ENCODE peak calls at places on chromosomes 13 and 19, in six cellular contexts. One of them, this sample, is unnamed. For H3K4me1, the result is how much of the 10 kb centered on the place peaks cover.

GRCh38 chr13:95553271-95553588 is 710 bp downstream of the CLDN10 start:
- DNase-seq in spleen: no peak
- DNase-seq in heart left ventricle: no peak
- DNase-seq in tibial nerve: no peak
- DNase-seq in MM.1S: no peak
- DNase-seq in endodermal cell: no peak
- DNase-seq in this sample: no peak

GRCh38 chr13:48411281-48412099 is 1.4 kb downstream of the LPAR6 start:
- DNase-seq in spleen: no peak
- DNase-seq in heart left ventricle: peak
- DNase-seq in tibial nerve: no peak
- DNase-seq in MM.1S: no peak
- DNase-seq in endodermal cell: no peak
- DNase-seq in this sample: no peak

GRCh38 chr19:10074153-10074552 is 12.0 kb upstream of the SHFL start:
- DNase-seq in spleen: no peak
- DNase-seq in heart left ventricle: no peak
- DNase-seq in tibial nerve: no peak
- DNase-seq in MM.1S: no peak
- DNase-seq in endodermal cell: no peak
- DNase-seq in this sample: no peak

GRCh38 chr19:7852851-7853759 is 21.1 kb downstream of the PRR36 start:
- DNase-seq in spleen: peak
- DNase-seq in heart left ventricle: peak
- DNase-seq in tibial nerve: no peak
- DNase-seq in MM.1S: peak
- DNase-seq in endodermal cell: peak
- DNase-seq in this sample: peak

GRCh38 chr13:36712785-36713184 is 39.0 kb downstream of the SERTM1 start:
- DNase-seq in spleen: no peak
- DNase-seq in heart left ventricle: no peak
- DNase-seq in tibial nerve: no peak
- DNase-seq in MM.1S: no peak
- DNase-seq in endodermal cell: no peak
- DNase-seq in this sample: no peak

GRCh38 chr19:19541572-19541971 is 3.5 kb downstream of the CILP2 start:
- DNase-seq in spleen: no peak
- DNase-seq in heart left ventricle: no peak
- DNase-seq in tibial nerve: no peak
- DNase-seq in MM.1S: no peak
- DNase-seq in endodermal cell: no peak
- DNase-seq in this sample: no peak

GRCh38 chr19:48806818-48807589 is 3.8 kb downstream of the BCAT2 start:
- DNase-seq in spleen: no peak
- DNase-seq in heart left ventricle: no peak
- DNase-seq in tibial nerve: no peak
- DNase-seq in MM.1S: no peak
- DNase-seq in endodermal cell: peak
- DNase-seq in this sample: no peak

GRCh38 chr13:42970824-42971669 is 21.0 kb downstream of the EPSTI1 start:
- DNase-seq in spleen: no peak
- DNase-seq in heart left ventricle: no peak
- DNase-seq in tibial nerve: no peak
- DNase-seq in MM.1S: peak
- DNase-seq in endodermal cell: peak
- DNase-seq in this sample: no peak

GRCh38 chr13:99617474-99618255 is 116.4 kb downstream of the TM9SF2 start:
- DNase-seq in spleen: no peak
- DNase-seq in heart left ventricle: peak
- DNase-seq in tibial nerve: peak
- DNase-seq in MM.1S: no peak
- DNase-seq in endodermal cell: peak
- DNase-seq in this sample: no peak

GRCh38 chr13:26658491-26658890 is 101.0 kb downstream of the WASF3 start:
- DNase-seq in spleen: no peak
- DNase-seq in heart left ventricle: peak
- DNase-seq in tibial nerve: no peak
- DNase-seq in MM.1S: no peak
- DNase-seq in endodermal cell: no peak
- DNase-seq in this sample: no peak

GRCh38 chr19:49133621-49134454 is 14.5 kb downstream of the PPFIA3 start:
- DNase-seq in spleen: no peak
- DNase-seq in heart left ventricle: peak
- DNase-seq in tibial nerve: no peak
- DNase-seq in MM.1S: no peak
- DNase-seq in endodermal cell: peak
- DNase-seq in this sample: peak

GRCh38 chr19:50050406-50051223 is 24.8 kb downstream of the ZNF473 start:
- DNase-seq in spleen: peak
- DNase-seq in heart left ventricle: peak
- DNase-seq in tibial nerve: peak
- DNase-seq in MM.1S: no peak
- DNase-seq in endodermal cell: no peak
- DNase-seq in this sample: peak

GRCh38 chr13:103203750-103204330 is 137.6 kb upstream of the SLC10A2 start:
- DNase-seq in spleen: no peak
- DNase-seq in heart left ventricle: no peak
- DNase-seq in tibial nerve: no peak
- DNase-seq in MM.1S: no peak
- DNase-seq in endodermal cell: no peak
- DNase-seq in this sample: no peak

GRCh38 chr19:41612483-41612882 is 14.4 kb downstream of the CEACAM4 start:
- DNase-seq in spleen: peak
- DNase-seq in heart left ventricle: no peak
- DNase-seq in tibial nerve: no peak
- DNase-seq in MM.1S: no peak
- DNase-seq in endodermal cell: no peak
- DNase-seq in this sample: no peak

GRCh38 chr13:91216928-91217700 is 130.4 kb upstream of the MIR17HG start:
- DNase-seq in spleen: no peak
- DNase-seq in heart left ventricle: no peak
- DNase-seq in tibial nerve: no peak
- DNase-seq in MM.1S: no peak
- DNase-seq in endodermal cell: peak
- DNase-seq in this sample: no peak

GRCh38 chr13:50589651-50590054 is 253.8 kb downstream of the DLEU7 start:
- DNase-seq in spleen: no peak
- DNase-seq in heart left ventricle: no peak
- DNase-seq in tibial nerve: no peak
- DNase-seq in MM.1S: no peak
- DNase-seq in endodermal cell: no peak
- DNase-seq in this sample: no peak

GRCh38 chr13:46179576-46180368 is 2.2 kb downstream of the LCP1 start:
- DNase-seq in spleen: peak
- DNase-seq in heart left ventricle: peak
- DNase-seq in tibial nerve: no peak
- DNase-seq in MM.1S: no peak
- DNase-seq in endodermal cell: no peak
- DNase-seq in this sample: peak

GRCh38 chr13:44649118-44649455 is 73.0 kb upstream of the TSC22D1 start:
- DNase-seq in spleen: no peak
- DNase-seq in heart left ventricle: no peak
- DNase-seq in tibial nerve: no peak
- DNase-seq in MM.1S: no peak
- DNase-seq in endodermal cell: peak
- DNase-seq in this sample: no peak

GRCh38 chr13:43908156-43909126 is 28.7 kb downstream of the LACC1 start:
- DNase-seq in spleen: no peak
- DNase-seq in heart left ventricle: no peak
- DNase-seq in tibial nerve: no peak
- DNase-seq in MM.1S: peak
- DNase-seq in endodermal cell: no peak
- DNase-seq in this sample: no peak

GRCh38 chr13:42394361-42395065 is 122.6 kb downstream of the AKAP11 start:
- DNase-seq in spleen: no peak
- DNase-seq in heart left ventricle: no peak
- DNase-seq in tibial nerve: no peak
- DNase-seq in MM.1S: no peak
- DNase-seq in endodermal cell: no peak
- DNase-seq in this sample: no peak

GRCh38 chr19:56477429-56478338 is 539 bp upstream of the ZNF667 start:
- DNase-seq in spleen: peak
- DNase-seq in heart left ventricle: peak
- DNase-seq in tibial nerve: peak
- DNase-seq in MM.1S: no peak
- DNase-seq in endodermal cell: peak
- DNase-seq in this sample: peak

GRCh38 chr19:4375620-4376228 is 24.6 kb downstream of the SH3GL1 start:
- DNase-seq in spleen: no peak
- DNase-seq in heart left ventricle: peak
- DNase-seq in tibial nerve: no peak
- DNase-seq in MM.1S: no peak
- DNase-seq in endodermal cell: peak
- DNase-seq in this sample: no peak

GRCh38 chr13:26486550-26486949 is 70.9 kb upstream of the WASF3 start:
- DNase-seq in spleen: no peak
- DNase-seq in heart left ventricle: peak
- DNase-seq in tibial nerve: no peak
- DNase-seq in MM.1S: no peak
- DNase-seq in endodermal cell: peak
- DNase-seq in this sample: no peak

GRCh38 chr13:47087841-47088240 is 191.0 kb upstream of the HTR2A start:
- DNase-seq in spleen: no peak
- DNase-seq in heart left ventricle: no peak
- DNase-seq in tibial nerve: no peak
- DNase-seq in MM.1S: no peak
- DNase-seq in endodermal cell: no peak
- DNase-seq in this sample: no peak

GRCh38 chr19:11142528-11143171 is 12.9 kb downstream of the SPC24 start:
- DNase-seq in spleen: peak
- DNase-seq in heart left ventricle: peak
- DNase-seq in tibial nerve: peak
- DNase-seq in MM.1S: no peak
- DNase-seq in endodermal cell: peak
- DNase-seq in this sample: peak

GRCh38 chr13:22194106-22194810 is 523.4 kb downstream of the FGF9 start:
- DNase-seq in spleen: no peak
- DNase-seq in heart left ventricle: peak
- DNase-seq in tibial nerve: no peak
- DNase-seq in MM.1S: no peak
- DNase-seq in endodermal cell: no peak
- DNase-seq in this sample: no peak

GRCh38 chr13:22980936-22981335 is 199.8 kb upstream of the SGCG start:
- DNase-seq in spleen: no peak
- DNase-seq in heart left ventricle: no peak
- DNase-seq in tibial nerve: no peak
- DNase-seq in MM.1S: no peak
- DNase-seq in endodermal cell: no peak
- DNase-seq in this sample: no peak

GRCh38 chr13:65834897-65835296 is 1395.2 kb downstream of the PCDH9 start:
- DNase-seq in spleen: no peak
- DNase-seq in heart left ventricle: no peak
- DNase-seq in tibial nerve: no peak
- DNase-seq in MM.1S: no peak
- DNase-seq in endodermal cell: no peak
- DNase-seq in this sample: no peak

GRCh38 chr13:31172535-31172934 is 10.8 kb upstream of the HSPH1 start:
- DNase-seq in spleen: no peak
- DNase-seq in heart left ventricle: no peak
- DNase-seq in tibial nerve: no peak
- DNase-seq in MM.1S: no peak
- DNase-seq in endodermal cell: no peak
- DNase-seq in this sample: no peak

GRCh38 chr19:38149597-38149996 is 74.4 kb downstream of the DPF1 start:
- DNase-seq in spleen: no peak
- DNase-seq in heart left ventricle: no peak
- DNase-seq in tibial nerve: no peak
- DNase-seq in MM.1S: no peak
- DNase-seq in endodermal cell: no peak
- DNase-seq in this sample: no peak

GRCh38 chr13:40377783-40378182 is 288.7 kb downstream of the FOXO1 start:
- DNase-seq in spleen: no peak
- DNase-seq in heart left ventricle: no peak
- DNase-seq in tibial nerve: no peak
- DNase-seq in MM.1S: no peak
- DNase-seq in endodermal cell: no peak
- DNase-seq in this sample: no peak

GRCh38 chr13:41613984-41614581 is 156.7 kb downstream of the RGCC start:
- DNase-seq in spleen: no peak
- DNase-seq in heart left ventricle: peak
- DNase-seq in tibial nerve: no peak
- DNase-seq in MM.1S: no peak
- DNase-seq in endodermal cell: no peak
- DNase-seq in this sample: peak

GRCh38 chr13:38947049-38947448 is 43.6 kb downstream of the STOML3 start:
- DNase-seq in spleen: no peak
- DNase-seq in heart left ventricle: no peak
- DNase-seq in tibial nerve: no peak
- DNase-seq in MM.1S: no peak
- DNase-seq in endodermal cell: peak
- DNase-seq in this sample: no peak

GRCh38 chr19:18477042-18477760 is 39.3 kb upstream of the ISYNA1 start:
- DNase-seq in spleen: peak
- DNase-seq in heart left ventricle: no peak
- DNase-seq in tibial nerve: no peak
- DNase-seq in MM.1S: no peak
- DNase-seq in endodermal cell: no peak
- DNase-seq in this sample: no peak
- H3K4me3 ChIP-seq in spleen: no peak
- H3K4me3 ChIP-seq in heart left ventricle: no peak
- H3K4me3 ChIP-seq in tibial nerve: no peak
- H3K4me3 ChIP-seq in MM.1S: no peak
- H3K4me3 ChIP-seq in endodermal cell: no peak
- H3K4me3 ChIP-seq in this sample: no peak

GRCh38 chr19:29260477-29261317 is 47.7 kb upstream of the UQCRFS1 start:
- DNase-seq in spleen: no peak
- DNase-seq in heart left ventricle: no peak
- DNase-seq in tibial nerve: no peak
- DNase-seq in MM.1S: peak
- DNase-seq in endodermal cell: peak
- DNase-seq in this sample: no peak
- TF ChIP-seq CTCF in spleen: no peak
- TF ChIP-seq CTCF in heart left ventricle: peak
- TF ChIP-seq CTCF in tibial nerve: no peak
- TF ChIP-seq CTCF in MM.1S: peak
- TF ChIP-seq CTCF in endodermal cell: peak
- TF ChIP-seq CTCF in this sample: peak

GRCh38 chr13:32390048-32390447 is 37.9 kb downstream of the N4BP2L1 start:
- DNase-seq in spleen: no peak
- DNase-seq in heart left ventricle: no peak
- DNase-seq in tibial nerve: no peak
- DNase-seq in MM.1S: peak
- DNase-seq in endodermal cell: no peak
- DNase-seq in this sample: no peak
- H3K4me1 ChIP-seq in spleen: under half
- H3K4me1 ChIP-seq in heart left ventricle: under half
- H3K4me1 ChIP-seq in tibial nerve: under half
- H3K4me1 ChIP-seq in MM.1S: under half
- H3K4me1 ChIP-seq in endodermal cell: under half
- H3K4me1 ChIP-seq in this sample: under half

GRCh38 chr13:114235697-114236096 is 1.0 kb downstream of the CDC16 start:
- DNase-seq in spleen: no peak
- DNase-seq in heart left ventricle: no peak
- DNase-seq in tibial nerve: no peak
- DNase-seq in MM.1S: no peak
- DNase-seq in endodermal cell: no peak
- DNase-seq in this sample: no peak
- H3K4me3 ChIP-seq in spleen: peak
- H3K4me3 ChIP-seq in heart left ventricle: peak
- H3K4me3 ChIP-seq in tibial nerve: peak
- H3K4me3 ChIP-seq in MM.1S: peak
- H3K4me3 ChIP-seq in endodermal cell: peak
- H3K4me3 ChIP-seq in this sample: peak

GRCh38 chr13:101941095-101941777 is 460.6 kb downstream of the FGF14 start:
- DNase-seq in spleen: no peak
- DNase-seq in heart left ventricle: no peak
- DNase-seq in tibial nerve: no peak
- DNase-seq in MM.1S: no peak
- DNase-seq in endodermal cell: peak
- DNase-seq in this sample: no peak
- TF ChIP-seq CTCF in spleen: no peak
- TF ChIP-seq CTCF in heart left ventricle: no peak
- TF ChIP-seq CTCF in tibial nerve: no peak
- TF ChIP-seq CTCF in MM.1S: peak
- TF ChIP-seq CTCF in endodermal cell: peak
- TF ChIP-seq CTCF in this sample: peak